ENCODE peak calls at places on chromosomes 16 and 17, in seven cellular contexts. One of them, this sample, is unnamed. For H3K27me3, the result is how much of the 10 kb centered on the place peaks cover.

GRCh38 chr16:537415-538335 is 10.2 kb downstream of the CAPN15 start:
- DNase-seq in vagina: no peak
- DNase-seq in CD8-positive, alpha-beta T cell: no peak
- DNase-seq in effector memory CD4-positive, alpha-beta T cell: no peak
- DNase-seq in CD8-positive, alpha-beta memory T cell: no peak
- DNase-seq in sigmoid colon: no peak
- DNase-seq in neural progenitor cell: no peak
- DNase-seq in this sample: no peak

GRCh38 chr17:44438634-44439033 is 49.2 kb upstream of the ITGA2B start:
- DNase-seq in vagina: no peak
- DNase-seq in CD8-positive, alpha-beta T cell: no peak
- DNase-seq in effector memory CD4-positive, alpha-beta T cell: no peak
- DNase-seq in CD8-positive, alpha-beta memory T cell: no peak
- DNase-seq in sigmoid colon: no peak
- DNase-seq in neural progenitor cell: peak
- DNase-seq in this sample: no peak

GRCh38 chr16:60605176-60605575 is 1431.1 kb downstream of the CDH8 start:
- DNase-seq in vagina: no peak
- DNase-seq in CD8-positive, alpha-beta T cell: no peak
- DNase-seq in effector memory CD4-positive, alpha-beta T cell: no peak
- DNase-seq in CD8-positive, alpha-beta memory T cell: no peak
- DNase-seq in sigmoid colon: no peak
- DNase-seq in neural progenitor cell: no peak
- DNase-seq in this sample: no peak

GRCh38 chr17:6366144-6366755 is 68.7 kb downstream of the AIPL1 start:
- DNase-seq in vagina: peak
- DNase-seq in CD8-positive, alpha-beta T cell: no peak
- DNase-seq in effector memory CD4-positive, alpha-beta T cell: no peak
- DNase-seq in CD8-positive, alpha-beta memory T cell: no peak
- DNase-seq in sigmoid colon: no peak
- DNase-seq in neural progenitor cell: no peak
- DNase-seq in this sample: no peak

GRCh38 chr16:11032922-11033291 is 88.5 kb downstream of the CLEC16A start:
- DNase-seq in vagina: no peak
- DNase-seq in CD8-positive, alpha-beta T cell: no peak
- DNase-seq in effector memory CD4-positive, alpha-beta T cell: no peak
- DNase-seq in CD8-positive, alpha-beta memory T cell: no peak
- DNase-seq in sigmoid colon: peak
- DNase-seq in neural progenitor cell: peak
- DNase-seq in this sample: no peak

GRCh38 chr16:31561698-31562233 is 34.1 kb downstream of the AHSP start:
- DNase-seq in vagina: no peak
- DNase-seq in CD8-positive, alpha-beta T cell: no peak
- DNase-seq in effector memory CD4-positive, alpha-beta T cell: no peak
- DNase-seq in CD8-positive, alpha-beta memory T cell: no peak
- DNase-seq in sigmoid colon: no peak
- DNase-seq in neural progenitor cell: no peak
- DNase-seq in this sample: no peak

GRCh38 chr17:53757559-53757958 is 65.2 kb upstream of the KIF2B start:
- DNase-seq in vagina: no peak
- DNase-seq in CD8-positive, alpha-beta T cell: no peak
- DNase-seq in effector memory CD4-positive, alpha-beta T cell: no peak
- DNase-seq in CD8-positive, alpha-beta memory T cell: no peak
- DNase-seq in sigmoid colon: no peak
- DNase-seq in neural progenitor cell: no peak
- DNase-seq in this sample: no peak

GRCh38 chr16:4767872-4768548 is 1.0 kb upstream of the ZNF500 start:
- DNase-seq in vagina: no peak
- DNase-seq in CD8-positive, alpha-beta T cell: no peak
- DNase-seq in effector memory CD4-positive, alpha-beta T cell: no peak
- DNase-seq in CD8-positive, alpha-beta memory T cell: no peak
- DNase-seq in sigmoid colon: peak
- DNase-seq in neural progenitor cell: no peak
- DNase-seq in this sample: no peak

GRCh38 chr16:10554569-10554968 is 25.8 kb downstream of the EMP2 start:
- DNase-seq in vagina: no peak
- DNase-seq in CD8-positive, alpha-beta T cell: no peak
- DNase-seq in effector memory CD4-positive, alpha-beta T cell: no peak
- DNase-seq in CD8-positive, alpha-beta memory T cell: no peak
- DNase-seq in sigmoid colon: no peak
- DNase-seq in neural progenitor cell: no peak
- DNase-seq in this sample: no peak

GRCh38 chr17:44552361-44552760 is 4.9 kb upstream of the FZD2 start:
- DNase-seq in vagina: no peak
- DNase-seq in CD8-positive, alpha-beta T cell: no peak
- DNase-seq in effector memory CD4-positive, alpha-beta T cell: no peak
- DNase-seq in CD8-positive, alpha-beta memory T cell: no peak
- DNase-seq in sigmoid colon: no peak
- DNase-seq in neural progenitor cell: no peak
- DNase-seq in this sample: no peak

GRCh38 chr17:28926786-28927185 is 23.9 kb upstream of the DHRS13 start:
- DNase-seq in vagina: no peak
- DNase-seq in CD8-positive, alpha-beta T cell: no peak
- DNase-seq in effector memory CD4-positive, alpha-beta T cell: no peak
- DNase-seq in CD8-positive, alpha-beta memory T cell: no peak
- DNase-seq in sigmoid colon: no peak
- DNase-seq in neural progenitor cell: no peak
- DNase-seq in this sample: no peak

GRCh38 chr16:67260426-67261063 is 11.8 kb downstream of the SLC9A5 start:
- DNase-seq in vagina: no peak
- DNase-seq in CD8-positive, alpha-beta T cell: no peak
- DNase-seq in effector memory CD4-positive, alpha-beta T cell: no peak
- DNase-seq in CD8-positive, alpha-beta memory T cell: no peak
- DNase-seq in sigmoid colon: peak
- DNase-seq in neural progenitor cell: peak
- DNase-seq in this sample: no peak

GRCh38 chr16:64499211-64499610 is 622.7 kb downstream of the CDH11 start:
- DNase-seq in vagina: no peak
- DNase-seq in CD8-positive, alpha-beta T cell: no peak
- DNase-seq in effector memory CD4-positive, alpha-beta T cell: no peak
- DNase-seq in CD8-positive, alpha-beta memory T cell: no peak
- DNase-seq in sigmoid colon: no peak
- DNase-seq in neural progenitor cell: no peak
- DNase-seq in this sample: no peak
- H3K27me3 ChIP-seq in vagina: under half
- H3K27me3 ChIP-seq in CD8-positive, alpha-beta T cell: under half
- H3K27me3 ChIP-seq in effector memory CD4-positive, alpha-beta T cell: under half
- H3K27me3 ChIP-seq in CD8-positive, alpha-beta memory T cell: under half
- H3K27me3 ChIP-seq in sigmoid colon: under half
- H3K27me3 ChIP-seq in neural progenitor cell: under half
- H3K27me3 ChIP-seq in this sample: under half

DNA sequence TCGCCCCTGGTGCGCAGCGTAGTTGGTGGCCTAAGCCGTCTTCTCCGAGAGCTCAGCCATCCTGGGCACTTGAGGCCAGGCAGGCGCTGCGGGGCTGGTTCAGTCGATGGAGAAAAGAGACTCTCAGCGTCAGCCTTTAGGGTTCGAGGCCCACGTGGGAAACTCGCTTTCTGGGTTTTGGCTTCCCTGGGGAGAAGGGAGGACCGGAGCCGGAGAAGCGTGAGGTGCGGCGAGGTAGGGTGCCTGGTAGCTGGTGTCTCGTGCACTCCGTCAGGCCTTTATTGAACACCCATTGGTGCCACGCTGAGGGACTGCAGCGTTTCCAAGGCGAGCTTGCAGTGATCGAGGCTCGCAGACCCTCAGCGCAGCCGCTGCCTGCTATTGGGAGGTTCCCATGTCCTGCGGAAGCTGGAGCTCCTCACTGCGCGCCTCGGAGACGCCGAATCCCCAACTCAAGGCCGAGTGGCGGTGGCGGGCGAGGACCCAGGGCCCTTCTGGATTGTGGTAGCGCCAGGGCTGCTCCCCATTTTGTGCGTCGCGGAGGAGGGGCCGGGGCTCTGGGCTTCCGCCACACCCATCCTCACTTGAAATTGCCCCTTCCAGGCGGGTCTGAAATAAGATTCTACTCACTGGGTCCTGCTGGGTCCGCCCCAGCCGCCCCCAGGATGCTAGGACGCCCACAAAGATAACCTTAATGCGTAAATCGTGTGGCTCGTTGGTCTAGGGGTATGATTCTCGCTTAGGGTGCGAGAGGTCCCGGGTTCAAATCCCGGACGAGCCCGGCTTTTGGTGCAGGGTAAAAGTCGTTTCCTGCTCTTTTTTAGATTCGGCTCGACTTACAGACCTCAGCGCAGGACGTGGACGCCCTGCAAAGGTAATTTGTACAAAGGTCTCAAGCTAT is 1.2 kb downstream of the OR1F1 start:
- DNase-seq in vagina: no peak
- DNase-seq in CD8-positive, alpha-beta T cell: peak
- DNase-seq in effector memory CD4-positive, alpha-beta T cell: no peak
- DNase-seq in CD8-positive, alpha-beta memory T cell: no peak
- DNase-seq in sigmoid colon: no peak
- DNase-seq in neural progenitor cell: peak
- DNase-seq in this sample: no peak
- H3K27me3 ChIP-seq in vagina: under half
- H3K27me3 ChIP-seq in CD8-positive, alpha-beta T cell: half or more
- H3K27me3 ChIP-seq in effector memory CD4-positive, alpha-beta T cell: half or more
- H3K27me3 ChIP-seq in CD8-positive, alpha-beta memory T cell: half or more
- H3K27me3 ChIP-seq in sigmoid colon: half or more
- H3K27me3 ChIP-seq in neural progenitor cell: half or more
- H3K27me3 ChIP-seq in this sample: under half

DNA sequence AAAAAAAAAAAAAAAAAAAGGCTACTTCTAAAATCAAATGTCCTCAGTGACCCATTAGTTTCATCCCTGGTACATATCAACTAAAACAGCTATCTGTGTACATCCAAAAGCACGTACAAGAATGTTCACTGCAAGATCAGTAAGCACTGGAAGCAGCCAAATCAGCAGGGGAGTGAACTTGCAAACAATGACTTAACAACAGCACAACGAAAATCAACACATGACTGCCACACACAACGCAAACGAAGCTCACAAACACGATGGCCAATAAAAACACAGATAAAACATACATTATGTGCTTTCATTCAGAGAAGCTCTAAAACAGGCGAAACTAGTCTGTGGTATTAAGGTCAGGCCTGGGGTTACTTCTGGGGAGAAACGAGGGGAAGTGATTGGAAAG is 60.6 kb downstream of the XPO6 start:
- DNase-seq in vagina: no peak
- DNase-seq in CD8-positive, alpha-beta T cell: no peak
- DNase-seq in effector memory CD4-positive, alpha-beta T cell: no peak
- DNase-seq in CD8-positive, alpha-beta memory T cell: no peak
- DNase-seq in sigmoid colon: no peak
- DNase-seq in neural progenitor cell: no peak
- DNase-seq in this sample: no peak
- H3K27me3 ChIP-seq in vagina: under half
- H3K27me3 ChIP-seq in CD8-positive, alpha-beta T cell: under half
- H3K27me3 ChIP-seq in effector memory CD4-positive, alpha-beta T cell: under half
- H3K27me3 ChIP-seq in CD8-positive, alpha-beta memory T cell: under half
- H3K27me3 ChIP-seq in sigmoid colon: under half
- H3K27me3 ChIP-seq in neural progenitor cell: under half
- H3K27me3 ChIP-seq in this sample: under half

DNA sequence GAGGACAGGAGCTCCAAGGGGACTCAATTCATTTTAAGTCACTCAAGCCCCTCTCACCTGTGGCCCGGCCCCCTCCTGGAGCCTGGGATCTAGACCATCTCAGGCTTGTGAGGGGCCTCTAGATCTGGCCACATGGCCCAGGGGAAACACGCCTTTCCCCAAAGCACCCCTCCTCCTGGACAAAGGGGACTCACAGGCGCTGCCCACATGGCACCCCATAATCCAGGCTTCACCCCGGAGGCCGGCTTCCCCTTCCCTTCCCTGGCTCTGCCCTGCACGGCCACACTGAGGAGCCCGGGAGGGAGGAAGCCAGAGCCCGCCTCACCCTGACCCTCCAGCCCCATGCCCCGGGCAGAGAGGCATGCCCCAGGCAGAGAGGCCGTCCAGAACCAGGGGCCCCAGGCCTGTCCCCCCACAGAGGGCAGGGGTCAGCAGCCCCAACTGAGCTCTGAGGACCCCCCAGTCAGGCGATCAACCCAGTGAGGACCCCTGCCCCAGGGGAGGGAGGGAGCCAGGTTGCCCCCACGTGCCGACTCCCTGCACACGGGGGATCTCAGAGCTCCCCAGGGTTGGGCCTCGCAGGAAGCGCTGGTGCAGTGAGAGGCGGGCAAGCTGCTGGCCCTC is 10.9 kb downstream of the HS3ST6 start:
- DNase-seq in vagina: no peak
- DNase-seq in CD8-positive, alpha-beta T cell: no peak
- DNase-seq in effector memory CD4-positive, alpha-beta T cell: no peak
- DNase-seq in CD8-positive, alpha-beta memory T cell: no peak
- DNase-seq in sigmoid colon: no peak
- DNase-seq in neural progenitor cell: peak
- DNase-seq in this sample: no peak
- H3K27me3 ChIP-seq in vagina: under half
- H3K27me3 ChIP-seq in CD8-positive, alpha-beta T cell: under half
- H3K27me3 ChIP-seq in effector memory CD4-positive, alpha-beta T cell: under half
- H3K27me3 ChIP-seq in CD8-positive, alpha-beta memory T cell: under half
- H3K27me3 ChIP-seq in sigmoid colon: under half
- H3K27me3 ChIP-seq in neural progenitor cell: under half
- H3K27me3 ChIP-seq in this sample: under half

GRCh38 chr17:82754297-82755208 is 2.7 kb downstream of the TBCD start:
- DNase-seq in vagina: no peak
- DNase-seq in CD8-positive, alpha-beta T cell: no peak
- DNase-seq in effector memory CD4-positive, alpha-beta T cell: no peak
- DNase-seq in CD8-positive, alpha-beta memory T cell: no peak
- DNase-seq in sigmoid colon: no peak
- DNase-seq in neural progenitor cell: peak
- DNase-seq in this sample: no peak

GRCh38 chr17:82752371-82753200 is 721 bp downstream of the TBCD start:
- DNase-seq in vagina: no peak
- DNase-seq in CD8-positive, alpha-beta T cell: no peak
- DNase-seq in effector memory CD4-positive, alpha-beta T cell: no peak
- DNase-seq in CD8-positive, alpha-beta memory T cell: no peak
- DNase-seq in sigmoid colon: peak
- DNase-seq in neural progenitor cell: peak
- DNase-seq in this sample: no peak

GRCh38 chr17:82753201-82753464 is 1.3 kb downstream of the TBCD start:
- DNase-seq in vagina: no peak
- DNase-seq in CD8-positive, alpha-beta T cell: no peak
- DNase-seq in effector memory CD4-positive, alpha-beta T cell: no peak
- DNase-seq in CD8-positive, alpha-beta memory T cell: no peak
- DNase-seq in sigmoid colon: no peak
- DNase-seq in neural progenitor cell: no peak
- DNase-seq in this sample: no peak

GRCh38 chr17:82751571-82752370 is at the start of gene TBCD:
- DNase-seq in vagina: peak
- DNase-seq in CD8-positive, alpha-beta T cell: peak
- DNase-seq in effector memory CD4-positive, alpha-beta T cell: peak
- DNase-seq in CD8-positive, alpha-beta memory T cell: peak
- DNase-seq in sigmoid colon: peak
- DNase-seq in neural progenitor cell: peak
- DNase-seq in this sample: no peak

DNA sequence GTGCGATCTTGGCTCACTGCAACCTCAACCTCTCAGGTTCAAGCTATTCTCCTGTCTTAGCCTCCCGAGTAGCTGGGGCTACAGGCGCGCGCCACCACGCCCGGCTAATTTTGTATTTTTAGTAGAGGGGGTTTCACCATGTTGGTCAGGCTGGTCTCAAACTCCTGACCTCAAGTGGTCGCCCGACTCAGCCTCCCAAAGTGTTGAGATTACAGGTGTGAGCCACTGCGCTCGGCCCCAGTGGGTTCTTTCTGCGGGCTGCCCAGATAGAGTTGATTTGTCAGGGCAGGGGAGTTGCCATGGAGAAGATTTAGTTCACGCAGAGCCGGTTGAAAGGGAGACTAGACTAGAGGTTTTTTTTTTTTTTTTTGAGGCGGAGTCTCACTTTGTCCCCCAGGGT is 1.7 kb downstream of the TBCD start:
- DNase-seq in vagina: no peak
- DNase-seq in CD8-positive, alpha-beta T cell: no peak
- DNase-seq in effector memory CD4-positive, alpha-beta T cell: no peak
- DNase-seq in CD8-positive, alpha-beta memory T cell: no peak
- DNase-seq in sigmoid colon: no peak
- DNase-seq in neural progenitor cell: no peak
- DNase-seq in this sample: no peak
- H3K27me3 ChIP-seq in vagina: under half
- H3K27me3 ChIP-seq in CD8-positive, alpha-beta T cell: under half
- H3K27me3 ChIP-seq in effector memory CD4-positive, alpha-beta T cell: under half
- H3K27me3 ChIP-seq in CD8-positive, alpha-beta memory T cell: under half
- H3K27me3 ChIP-seq in sigmoid colon: under half
- H3K27me3 ChIP-seq in neural progenitor cell: under half
- H3K27me3 ChIP-seq in this sample: under half

This sample was measured in NT2/D1.